ENCODE peak calls at places on chromosomes 6 and 20, in five cellular contexts. One of them, this sample, is unnamed.

GRCh38 chr6:151609146-151609962 is 115.5 kb downstream of the CCDC170 start:
- DNase-seq in thyroid gland: no peak
- DNase-seq in endothelial cell of umbilical vein: no peak
- DNase-seq in stomach: no peak
- DNase-seq in heart left ventricle: peak; percentile 42
- DNase-seq in this sample: no peak

GRCh38 chr6:118936304-118936703 is 1.3 kb upstream of the MCM9 start:
- DNase-seq in endothelial cell of umbilical vein: no peak
- DNase-seq in thyroid gland: no peak
- DNase-seq in stomach: no peak
- DNase-seq in heart left ventricle: no peak
- DNase-seq in this sample: no peak

GRCh38 chr6:78513856-78514255 is 353.5 kb upstream of the IRAK1BP1 start:
- DNase-seq in thyroid gland: no peak
- DNase-seq in endothelial cell of umbilical vein: no peak
- DNase-seq in heart left ventricle: no peak
- DNase-seq in stomach: no peak
- DNase-seq in this sample: no peak

GRCh38 chr20:44176833-44177533 is 10.0 kb downstream of the JPH2 start:
- DNase-seq in stomach: peak; percentile 48
- DNase-seq in heart left ventricle: peak; percentile 37
- DNase-seq in thyroid gland: no peak
- DNase-seq in endothelial cell of umbilical vein: no peak
- DNase-seq in this sample: no peak

GRCh38 chr20:57432874-57433491 is 41.8 kb downstream of the RBM38 start:
- DNase-seq in endothelial cell of umbilical vein: no peak
- DNase-seq in heart left ventricle: peak; percentile 66
- DNase-seq in thyroid gland: no peak
- DNase-seq in stomach: peak; percentile 78
- DNase-seq in this sample: no peak

GRCh38 chr20:57809149-57809548 is 99.3 kb upstream of the PMEPA1 start:
- DNase-seq in thyroid gland: no peak
- DNase-seq in heart left ventricle: no peak
- DNase-seq in stomach: no peak
- DNase-seq in endothelial cell of umbilical vein: no peak
- DNase-seq in this sample: no peak

GRCh38 chr20:21270806-21271205 is 32.3 kb upstream of the XRN2 start:
- DNase-seq in stomach: no peak
- DNase-seq in thyroid gland: no peak
- DNase-seq in heart left ventricle: no peak
- DNase-seq in endothelial cell of umbilical vein: no peak
- DNase-seq in this sample: no peak

GRCh38 chr6:29651413-29652197 is 5.3 kb upstream of the MOG start:
- DNase-seq in heart left ventricle: no peak
- DNase-seq in thyroid gland: no peak
- DNase-seq in endothelial cell of umbilical vein: peak; percentile 47
- DNase-seq in stomach: no peak
- DNase-seq in this sample: no peak

GRCh38 chr20:51529027-51529749 is 13.3 kb downstream of the NFATC2 start:
- DNase-seq in endothelial cell of umbilical vein: peak; percentile 30
- DNase-seq in heart left ventricle: no peak
- DNase-seq in thyroid gland: no peak
- DNase-seq in stomach: no peak
- DNase-seq in this sample: no peak

GRCh38 chr6:46191961-46192360 is 21.2 kb upstream of the ENPP5 start:
- DNase-seq in thyroid gland: no peak
- DNase-seq in heart left ventricle: no peak
- DNase-seq in stomach: no peak
- DNase-seq in endothelial cell of umbilical vein: no peak
- DNase-seq in this sample: no peak

GRCh38 chr20:22762576-22763256 is 178.3 kb upstream of the FOXA2 start:
- DNase-seq in heart left ventricle: no peak
- DNase-seq in stomach: no peak
- DNase-seq in thyroid gland: no peak
- DNase-seq in endothelial cell of umbilical vein: no peak
- DNase-seq in this sample: no peak

GRCh38 chr6:80338201-80338836 is 231.8 kb downstream of the BCKDHB start:
- DNase-seq in thyroid gland: peak; percentile 79
- DNase-seq in heart left ventricle: peak; percentile 54
- DNase-seq in endothelial cell of umbilical vein: peak; percentile 31
- DNase-seq in stomach: peak; percentile 47
- DNase-seq in this sample: peak; percentile 71

GRCh38 chr6:53795702-53796450 is 1.1 kb downstream of the LRRC1 start:
- DNase-seq in heart left ventricle: no peak
- DNase-seq in thyroid gland: peak; percentile 73
- DNase-seq in endothelial cell of umbilical vein: peak; percentile 49
- DNase-seq in stomach: peak; percentile 60
- DNase-seq in this sample: peak; percentile 47

GRCh38 chr6:152273002-152273401 is 364.2 kb downstream of the SYNE1 start:
- DNase-seq in stomach: no peak
- DNase-seq in thyroid gland: no peak
- DNase-seq in endothelial cell of umbilical vein: no peak
- DNase-seq in heart left ventricle: no peak
- DNase-seq in this sample: peak; percentile 20

GRCh38 chr6:148507774-148508173 is 165.1 kb downstream of the SASH1 start:
- DNase-seq in endothelial cell of umbilical vein: no peak
- DNase-seq in thyroid gland: no peak
- DNase-seq in stomach: no peak
- DNase-seq in heart left ventricle: peak; percentile 32
- DNase-seq in this sample: no peak

GRCh38 chr20:44566811-44567210 is 15.6 kb upstream of the PKIG start:
- DNase-seq in endothelial cell of umbilical vein: no peak
- DNase-seq in stomach: no peak
- DNase-seq in heart left ventricle: no peak
- DNase-seq in thyroid gland: no peak
- DNase-seq in this sample: no peak

GRCh38 chr20:57716202-57716601 is 6.4 kb upstream of the PMEPA1 start:
- DNase-seq in thyroid gland: no peak
- DNase-seq in heart left ventricle: no peak
- DNase-seq in stomach: no peak
- DNase-seq in endothelial cell of umbilical vein: no peak
- DNase-seq in this sample: no peak

GRCh38 chr20:62366370-62367135 is 559 bp downstream of the LAMA5 start:
- DNase-seq in stomach: no peak
- DNase-seq in heart left ventricle: peak; percentile 57
- DNase-seq in endothelial cell of umbilical vein: no peak
- DNase-seq in thyroid gland: peak; percentile 85
- DNase-seq in this sample: no peak

GRCh38 chr6:392441-393390 is 1.2 kb downstream of the IRF4 start:
- DNase-seq in heart left ventricle: no peak
- DNase-seq in stomach: no peak
- DNase-seq in thyroid gland: no peak
- DNase-seq in endothelial cell of umbilical vein: no peak
- DNase-seq in this sample: no peak

GRCh38 chr6:393391-394221 is 2.1 kb downstream of the IRF4 start:
- DNase-seq in stomach: no peak
- DNase-seq in thyroid gland: no peak
- DNase-seq in heart left ventricle: no peak
- DNase-seq in endothelial cell of umbilical vein: no peak
- DNase-seq in this sample: no peak

GRCh38 chr6:390914-391558 is 516 bp upstream of the IRF4 start:
- DNase-seq in stomach: no peak
- DNase-seq in thyroid gland: no peak
- DNase-seq in heart left ventricle: no peak
- DNase-seq in endothelial cell of umbilical vein: no peak
- DNase-seq in this sample: no peak

GRCh38 chr6:389622-390021 is 1.9 kb upstream of the IRF4 start:
- DNase-seq in heart left ventricle: no peak
- DNase-seq in endothelial cell of umbilical vein: no peak
- DNase-seq in stomach: no peak
- DNase-seq in thyroid gland: no peak
- DNase-seq in this sample: no peak

DNA sequence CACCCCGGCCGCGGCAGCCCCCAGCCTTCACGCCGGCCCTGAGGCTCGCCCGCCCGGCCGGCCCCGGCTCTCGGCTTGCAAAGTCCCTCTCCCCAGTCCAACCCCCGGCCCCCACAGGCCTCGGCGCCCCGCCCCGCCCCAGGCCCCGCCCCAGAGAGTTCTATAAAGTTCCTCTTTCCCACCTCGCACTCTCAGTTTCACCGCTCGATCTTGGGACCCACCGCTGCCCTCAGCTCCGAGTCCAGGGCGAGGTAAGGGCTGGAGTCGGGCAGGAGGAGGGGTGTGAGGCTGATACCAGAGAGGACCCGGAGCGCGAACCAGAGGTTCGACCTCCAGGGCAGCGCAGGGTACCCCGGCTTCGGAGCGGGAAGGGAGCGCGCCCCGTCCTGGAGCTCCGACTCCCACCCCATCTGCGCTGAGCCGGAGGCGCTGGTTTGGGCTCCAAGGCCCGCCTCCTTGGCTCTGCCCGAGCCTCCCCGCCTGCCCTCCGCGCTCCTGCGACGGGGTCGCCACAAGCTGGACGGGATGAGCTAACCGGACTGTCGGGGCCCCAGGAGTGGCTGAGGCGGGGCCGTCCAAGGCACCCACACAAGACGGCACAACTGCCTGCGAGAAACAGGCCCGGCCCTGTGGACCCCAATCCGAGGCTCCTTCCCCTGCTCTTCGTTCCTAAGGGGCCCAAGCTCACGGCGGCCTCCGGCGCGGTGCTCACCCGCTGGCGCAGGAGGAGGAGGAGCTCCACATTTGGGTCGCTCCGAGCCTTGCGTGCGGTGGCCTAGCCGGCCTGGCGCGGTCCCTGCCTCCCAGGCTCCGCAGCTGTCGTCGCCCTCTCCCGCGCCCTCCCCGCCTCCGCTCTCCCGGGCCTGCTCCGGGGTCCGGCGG is at the start of gene IRF4:
- DNase-seq in thyroid gland: no peak
- DNase-seq in heart left ventricle: no peak
- DNase-seq in stomach: no peak
- DNase-seq in endothelial cell of umbilical vein: no peak
- DNase-seq in this sample: no peak
- H3K4me3 ChIP-seq in thyroid gland: no peak within 1 kb of the TSS
- H3K4me3 ChIP-seq in heart left ventricle: peak within 1 kb of the TSS; percentile 41
- H3K4me3 ChIP-seq in stomach: peak within 1 kb of the TSS; percentile 38
- H3K4me3 ChIP-seq in endothelial cell of umbilical vein: no peak within 1 kb of the TSS
- H3K4me3 ChIP-seq in this sample: no peak within 1 kb of the TSS

GRCh38 chr6:106976270-106976669 is 1.7 kb upstream of the CD24 start:
- DNase-seq in stomach: no peak
- DNase-seq in heart left ventricle: no peak
- DNase-seq in thyroid gland: peak; percentile 61
- DNase-seq in endothelial cell of umbilical vein: no peak
- DNase-seq in this sample: no peak
- TF ChIP-seq POLR2A in stomach: no peak
- TF ChIP-seq POLR2A in heart left ventricle: no peak
- TF ChIP-seq POLR2A in thyroid gland: no peak
- TF ChIP-seq POLR2A in endothelial cell of umbilical vein: no peak
- TF ChIP-seq POLR2A in this sample: no peak

GRCh38 chr6:135182993-135183531 is 2.0 kb downstream of the MYB start:
- DNase-seq in stomach: peak; percentile 65
- DNase-seq in thyroid gland: peak; percentile 53
- DNase-seq in heart left ventricle: no peak
- DNase-seq in endothelial cell of umbilical vein: no peak
- DNase-seq in this sample: no peak
- H3K27ac ChIP-seq in stomach: no peak overlapping the region
- H3K27ac ChIP-seq in thyroid gland: no peak overlapping the region
- H3K27ac ChIP-seq in heart left ventricle: no peak overlapping the region
- H3K27ac ChIP-seq in endothelial cell of umbilical vein: no peak overlapping the region
- H3K27ac ChIP-seq in this sample: no peak overlapping the region

GRCh38 chr6:6737666-6738065 is 149.1 kb downstream of the LY86 start:
- DNase-seq in heart left ventricle: no peak
- DNase-seq in thyroid gland: no peak
- DNase-seq in stomach: no peak
- DNase-seq in endothelial cell of umbilical vein: no peak
- DNase-seq in this sample: peak; percentile 57
- H3K4me3 ChIP-seq in heart left ventricle: peak overlapping the region; percentile 45
- H3K4me3 ChIP-seq in thyroid gland: no peak overlapping the region
- H3K4me3 ChIP-seq in stomach: peak overlapping the region; percentile 24
- H3K4me3 ChIP-seq in endothelial cell of umbilical vein: no peak overlapping the region
- H3K4me3 ChIP-seq in this sample: peak overlapping the region; percentile 50

GRCh38 chr6:158849899-158850806 is 31.0 kb upstream of the EZR start:
- DNase-seq in endothelial cell of umbilical vein: peak; percentile 68
- DNase-seq in heart left ventricle: no peak
- DNase-seq in stomach: peak; percentile 54
- DNase-seq in thyroid gland: peak; percentile 20
- DNase-seq in this sample: no peak
- TF ChIP-seq POLR2A in endothelial cell of umbilical vein: no peak
- TF ChIP-seq POLR2A in heart left ventricle: no peak
- TF ChIP-seq POLR2A in stomach: no peak
- TF ChIP-seq POLR2A in thyroid gland: no peak
- TF ChIP-seq POLR2A in this sample: no peak

DNA sequence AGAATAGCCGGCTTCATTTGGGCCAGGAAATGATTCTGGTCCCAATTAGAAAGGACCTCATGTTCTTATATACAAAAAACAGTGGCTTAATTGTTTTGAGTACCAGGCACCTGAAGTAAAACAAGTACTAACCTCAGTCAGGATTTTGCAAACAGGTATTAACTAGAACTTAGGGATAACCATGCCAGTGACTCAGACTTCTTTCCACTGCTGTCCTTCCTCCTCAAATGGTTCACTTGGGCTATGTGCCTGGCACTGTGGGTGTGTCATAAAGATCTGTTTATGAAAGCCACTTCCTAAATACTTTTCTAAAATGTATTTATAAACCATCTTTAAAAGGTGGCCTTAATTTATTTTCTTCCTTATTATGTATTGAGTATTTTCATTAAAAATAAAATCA is 10.7 kb downstream of the CLDN20 start:
- DNase-seq in heart left ventricle: no peak
- DNase-seq in thyroid gland: no peak
- DNase-seq in stomach: no peak
- DNase-seq in endothelial cell of umbilical vein: peak; percentile 24
- DNase-seq in this sample: no peak
- H3K27ac ChIP-seq in heart left ventricle: peak overlapping the region; percentile 11
- H3K27ac ChIP-seq in thyroid gland: no peak overlapping the region
- H3K27ac ChIP-seq in stomach: no peak overlapping the region
- H3K27ac ChIP-seq in endothelial cell of umbilical vein: peak overlapping the region; percentile 97
- H3K27ac ChIP-seq in this sample: no peak overlapping the region

GRCh38 chr6:158938811-158939254 is 61.2 kb downstream of the RSPH3 start:
- DNase-seq in endothelial cell of umbilical vein: no peak
- DNase-seq in stomach: no peak
- DNase-seq in thyroid gland: peak; percentile 37
- DNase-seq in heart left ventricle: no peak
- DNase-seq in this sample: peak; percentile 24
- H3K4me3 ChIP-seq in endothelial cell of umbilical vein: no peak overlapping the region
- H3K4me3 ChIP-seq in stomach: peak overlapping the region; percentile 30
- H3K4me3 ChIP-seq in thyroid gland: no peak overlapping the region
- H3K4me3 ChIP-seq in heart left ventricle: peak overlapping the region; percentile 23
- H3K4me3 ChIP-seq in this sample: no peak overlapping the region